ENCODE peak calls at places on chromosome 22, in five cellular contexts. One of them, this sample, is unnamed.

GRCh38 chr22:24107668-24108067 is 73.6 kb upstream of the SUSD2 start:
- DNase-seq in GM04503: peak
- DNase-seq in EH: peak
- DNase-seq in suprapubic skin: peak
- DNase-seq in uterus: peak
- DNase-seq in this sample: no peak

GRCh38 chr22:27129266-27129665 is 471.9 kb downstream of the MIAT start:
- DNase-seq in GM04503: peak
- DNase-seq in EH: peak
- DNase-seq in suprapubic skin: no peak
- DNase-seq in uterus: no peak
- DNase-seq in this sample: no peak

GRCh38 chr22:50444663-50445062 is 30.2 kb downstream of the SBF1 start:
- DNase-seq in GM04503: peak
- DNase-seq in EH: peak
- DNase-seq in suprapubic skin: no peak
- DNase-seq in uterus: no peak
- DNase-seq in this sample: no peak

GRCh38 chr22:26777402-26777801 is 120.0 kb downstream of the MIAT start:
- DNase-seq in GM04503: peak
- DNase-seq in EH: peak
- DNase-seq in suprapubic skin: no peak
- DNase-seq in uterus: no peak
- DNase-seq in this sample: no peak

GRCh38 chr22:33018232-33018864 is 39.8 kb downstream of the SYN3 start:
- DNase-seq in GM04503: no peak
- DNase-seq in EH: peak
- DNase-seq in suprapubic skin: no peak
- DNase-seq in uterus: peak
- DNase-seq in this sample: no peak

GRCh38 chr22:48783821-48784266 is 1043.8 kb downstream of the BRD1 start:
- DNase-seq in GM04503: no peak
- DNase-seq in EH: no peak
- DNase-seq in suprapubic skin: no peak
- DNase-seq in uterus: no peak
- DNase-seq in this sample: peak

GRCh38 chr22:24282401-24282800 is 11.8 kb downstream of the SPECC1L start:
- DNase-seq in GM04503: no peak
- DNase-seq in EH: no peak
- DNase-seq in suprapubic skin: no peak
- DNase-seq in uterus: no peak
- DNase-seq in this sample: no peak

GRCh38 chr22:24592846-24593809 is at the start of gene LRRC75B:
- DNase-seq in GM04503: peak
- DNase-seq in EH: peak
- DNase-seq in suprapubic skin: peak
- DNase-seq in uterus: peak
- DNase-seq in this sample: peak

GRCh38 chr22:37121887-37122591 is 12.5 kb upstream of the TMPRSS6 start:
- DNase-seq in GM04503: peak
- DNase-seq in EH: peak
- DNase-seq in suprapubic skin: no peak
- DNase-seq in uterus: no peak
- DNase-seq in this sample: no peak

GRCh38 chr22:17847360-17848078 is 73.2 kb upstream of the BID start:
- DNase-seq in GM04503: no peak
- DNase-seq in EH: no peak
- DNase-seq in suprapubic skin: no peak
- DNase-seq in uterus: no peak
- DNase-seq in this sample: no peak